ENCODE peak calls at places on chromosome 10, in ten cellular contexts. P is mesothelial cell of epicardium; R is DMS153; J is Caki2; I is left cardiac atrium; K is CD8-positive, alpha-beta T cell; Z is GM12878; C is T-helper 2 cell; L is sigmoid colon; A is H4. H is an unnamed sample.

GRCh38 chr10:28938745-28939144 is 261.4 kb downstream of the BAMBI start:
- DNase-seq in J (no peak), I (no peak), Z (no peak), C (no peak), R (no peak), K (no peak), P (no peak), A (no peak), L (no peak), H (no peak)

GRCh38 chr10:44952779-44953231 is 6.8 kb upstream of the RASSF4 start:
- DNase-seq in Z (no peak), I (no peak), L (peak; percentile 46), J (peak; percentile 24), A (no peak), P (no peak), C (no peak), R (no peak), K (no peak), H (no peak)

GRCh38 chr10:61628875-61629513 is 33.7 kb upstream of the CABCOCO1 start:
- DNase-seq in L (no peak), P (no peak), J (peak; percentile 85), K (no peak), C (no peak), R (no peak), I (no peak), Z (no peak), A (peak; percentile 93), H (no peak)

GRCh38 chr10:24962998-24963397 is 10.6 kb upstream of the PRTFDC1 start:
- DNase-seq in K (no peak), I (no peak), R (no peak), A (peak; percentile 22), J (peak; percentile 86), C (no peak), L (no peak), Z (no peak), P (no peak), H (no peak)

GRCh38 chr10:89279449-89279869 is 22.4 kb upstream of the IFIT2 start:
- DNase-seq in P (no peak), Z (no peak), R (no peak), C (no peak), K (no peak), J (peak; percentile 63), A (no peak), L (no peak), I (no peak), H (no peak)

GRCh38 chr10:82961864-82962263 is 1086.9 kb downstream of the NRG3 start:
- DNase-seq in C (no peak), R (no peak), P (no peak), Z (no peak), L (no peak), A (no peak), J (no peak), I (no peak), K (no peak), H (no peak)

GRCh38 chr10:111986079-111986478 is 197.5 kb downstream of the GPAM start:
- DNase-seq in R (no peak), P (no peak), C (no peak), A (no peak), J (no peak), L (no peak), K (no peak), Z (no peak), I (no peak), H (no peak)

GRCh38 chr10:67839957-67840356 is 2.0 kb upstream of the DNAJC12 start:
- DNase-seq in L (no peak), C (no peak), K (no peak), Z (no peak), I (no peak), R (no peak), J (no peak), P (no peak), A (no peak), H (no peak)

GRCh38 chr10:5776881-5777197 is 36.4 kb downstream of the GDI2 start:
- DNase-seq in R (no peak), P (no peak), A (no peak), C (no peak), L (no peak), J (no peak), I (no peak), K (no peak), Z (no peak), H (no peak)

GRCh38 chr10:87500646-87501048 is 4.0 kb upstream of the MINPP1 start:
- DNase-seq in I (no peak), Z (no peak), P (no peak), A (no peak), L (no peak), R (no peak), K (no peak), C (no peak), J (no peak), H (no peak)

GRCh38 chr10:60480865-60481563 is 91.3 kb upstream of the ANK3 start:
- DNase-seq in R (no peak), A (peak; percentile 88), K (no peak), P (no peak), C (no peak), L (no peak), J (peak; percentile 84), Z (no peak), I (no peak), H (no peak)

GRCh38 chr10:105262666-105263065 is 621.6 kb downstream of the SORCS3 start:
- DNase-seq in P (no peak), R (no peak), L (no peak), A (no peak), K (no peak), I (no peak), C (no peak), Z (no peak), J (no peak), H (no peak)

GRCh38 chr10:114239117-114239993 is at the start of gene VWA2:
- DNase-seq in I (no peak), K (no peak), R (peak; percentile 53), L (no peak), A (no peak), J (no peak), C (no peak), P (peak; percentile 33), Z (no peak), H (no peak)

GRCh38 chr10:110733256-110733952 is 89.3 kb downstream of the RBM20 start:
- DNase-seq in R (no peak), A (peak; percentile 62), Z (no peak), K (no peak), P (no peak), L (no peak), I (no peak), C (no peak), J (peak; percentile 21), H (no peak)

GRCh38 chr10:61606971-61607907 is 55.5 kb upstream of the CABCOCO1 start:
- DNase-seq in I (no peak), P (no peak), J (no peak), R (no peak), C (no peak), A (peak; percentile 16), L (no peak), K (no peak), Z (no peak), H (no peak)

GRCh38 chr10:122727426-122727825 is 27.8 kb upstream of the C10orf120 start:
- DNase-seq in J (no peak), P (no peak), K (no peak), R (no peak), C (no peak), L (no peak), I (no peak), Z (no peak), A (no peak), H (no peak)

GRCh38 chr10:101291254-101292193 is 62.3 kb upstream of the LBX1 start:
- DNase-seq in K (peak; percentile 36), I (peak; percentile 73), J (peak; percentile 30), A (peak; percentile 27), P (peak; percentile 59), Z (no peak), C (no peak), R (peak; percentile 13), L (no peak), H (no peak)

GRCh38 chr10:34744590-34744989 is 70.5 kb downstream of the PARD3 start:
- DNase-seq in C (no peak), Z (no peak), L (no peak), P (no peak), J (no peak), I (no peak), A (no peak), K (no peak), R (no peak), H (no peak)

GRCh38 chr10:94546058-94546595 is 539 bp downstream of the HELLS start:
- DNase-seq in Z (no peak), R (no peak), J (no peak), A (peak; percentile 8), C (no peak), I (no peak), K (no peak), L (no peak), P (no peak), H (no peak)

GRCh38 chr10:28733647-28734046 is 56.3 kb downstream of the BAMBI start:
- DNase-seq in J (no peak), Z (no peak), K (no peak), I (no peak), C (no peak), P (no peak), L (no peak), R (no peak), A (no peak), H (no peak)

H was measured in cardiac septum.